ENCODE peak calls at places on chromosomes 1 and 21, in eight cellular contexts. S is KBM-7; P is H54; Z is activated CD8-positive, alpha-beta memory T cell treated with anti-CD3 and anti-CD28 coated beads for 1 hour; C is AG04450; Q is left colon; K is caudate nucleus; X is HTR-8/SVneo. Y is an unnamed sample.
A peak's percentile ranks its signal among the peaks of the same experiment; 100 is the strongest.

GRCh38 chr1:998905-999796 is 746 bp downstream of the HES4 start:
- DNase-seq in K (no peak), X (no peak), C (no peak), P (no peak), Q (no peak), S (peak; percentile 28), Z (no peak), Y (no peak)

GRCh38 chr1:27724961-27725373 is 794 bp upstream of the FAM76A start:
- DNase-seq in S (no peak), X (no peak), Z (no peak), K (no peak), Q (peak; percentile 32), P (no peak), C (no peak), Y (no peak)

GRCh38 chr1:211183924-211184323 is 50.0 kb upstream of the KCNH1 start:
- DNase-seq in K (no peak), P (no peak), X (no peak), Z (no peak), C (no peak), Q (no peak), S (no peak), Y (no peak)

GRCh38 chr1:235397733-235398132 is 30.5 kb downstream of the TBCE start:
- DNase-seq in Z (no peak), S (no peak), P (peak; percentile 59), K (no peak), C (peak; percentile 51), Q (no peak), X (peak; percentile 78), Y (no peak)

GRCh38 chr1:156146006-156146748 is 7.2 kb upstream of the SEMA4A start:
- DNase-seq in X (peak; percentile 77), S (peak; percentile 91), Q (peak; percentile 66), C (peak; percentile 86), Z (no peak), P (peak; percentile 87), K (peak; percentile 57), Y (no peak)

GRCh38 chr21:45640888-45641479 is 2.5 kb upstream of the PCBP3 start:
- DNase-seq in K (no peak), X (no peak), Q (peak; percentile 63), C (no peak), P (no peak), Z (no peak), S (no peak), Y (no peak)

GRCh38 chr1:181251713-181252075 is 163.2 kb downstream of the IER5 start:
- DNase-seq in S (no peak), Q (no peak), C (no peak), P (no peak), K (no peak), Z (no peak), X (no peak), Y (no peak)

GRCh38 chr1:234558186-234558836 is 51.7 kb downstream of the IRF2BP2 start:
- DNase-seq in K (no peak), X (no peak), S (peak; percentile 92), C (no peak), Q (peak; percentile 12), Z (no peak), P (no peak), Y (no peak)

GRCh38 chr21:14943636-14944035 is 121.2 kb downstream of the NRIP1 start:
- DNase-seq in P (no peak), S (no peak), K (no peak), Z (no peak), X (no peak), Q (no peak), C (no peak), Y (no peak)